ENCODE peak calls at places on chromosomes 5 and 9, in six cellular contexts. J is NCI-H774; K is upper lobe of right lung; D is A172; F is CD4-positive, CD25-positive, alpha-beta regulatory T cell; U is adipocyte. S is an unnamed sample.

GRCh38 chr9:108363321-108363720 is 492.5 kb downstream of the ACTL7B start:
- DNase-seq in D (no peak), J (peak), K (no peak), F (no peak), U (no peak), S (no peak)

GRCh38 chr9:100322954-100323536 is 29.7 kb downstream of the TEX10 start:
- DNase-seq in K (no peak), U (peak), J (peak), F (peak), D (peak), S (peak)

GRCh38 chr9:98057095-98057799 is 715 bp downstream of the NANS start:
- DNase-seq in K (no peak), F (peak), U (no peak), J (no peak), D (no peak), S (peak)

GRCh38 chr9:72041775-72042194 is 18.6 kb downstream of the C9orf57 start:
- DNase-seq in U (peak), D (peak), F (no peak), J (peak), K (peak), S (no peak)

GRCh38 chr5:142322747-142323479 is 1.9 kb downstream of the SPRY4 start:
- DNase-seq in U (peak), J (no peak), F (no peak), D (no peak), K (no peak), S (no peak)

GRCh38 chr5:67308988-67309688 is 112.5 kb upstream of the CD180 start:
- DNase-seq in D (no peak), U (no peak), J (no peak), K (no peak), F (no peak), S (no peak)

GRCh38 chr9:91857291-91857781 is 92.7 kb downstream of the ROR2 start:
- DNase-seq in F (no peak), U (no peak), J (no peak), D (no peak), K (no peak), S (no peak)

GRCh38 chr5:307306-307705 is 14.2 kb upstream of the AHRR start:
- DNase-seq in U (no peak), F (no peak), D (no peak), K (peak), J (no peak), S (no peak)

GRCh38 chr5:102296229-102296817 is at the start of gene SLCO4C1:
- DNase-seq in D (no peak), U (peak), J (peak), K (peak), F (peak), S (peak)

GRCh38 chr5:67287795-67288194 is 91.2 kb upstream of the CD180 start:
- DNase-seq in D (peak), F (no peak), K (no peak), U (peak), J (no peak), S (peak)

GRCh38 chr9:100474082-100474949 is 1.4 kb downstream of the TMEFF1 start:
- DNase-seq in D (no peak), F (no peak), U (no peak), J (no peak), K (no peak), S (no peak)

GRCh38 chr9:35664531-35665470 is at the start of gene ARHGEF39:
- DNase-seq in U (peak), J (peak), K (peak), F (peak), D (peak), S (peak)

GRCh38 chr5:118653926-118654325 is 334.4 kb downstream of the DTWD2 start:
- DNase-seq in U (no peak), F (no peak), J (no peak), D (no peak), K (no peak), S (no peak)

GRCh38 chr5:32322882-32323281 is 10.1 kb upstream of the MTMR12 start:
- DNase-seq in F (no peak), K (no peak), J (no peak), U (no peak), D (no peak), S (no peak)

GRCh38 chr5:138457532-138458275 is 7.6 kb upstream of the EGR1 start:
- DNase-seq in J (no peak), F (no peak), U (no peak), K (peak), D (no peak), S (no peak)

GRCh38 chr9:90987566-90987965 is 185.9 kb downstream of the SYK start:
- DNase-seq in D (peak), U (no peak), J (no peak), K (no peak), F (no peak), S (no peak)

GRCh38 chr5:17185349-17185748 is 32.1 kb upstream of the BASP1 start:
- DNase-seq in U (no peak), J (no peak), F (no peak), D (no peak), K (no peak), S (no peak)

GRCh38 chr5:127400524-127400923 is 109.9 kb downstream of the MEGF10 start:
- DNase-seq in K (no peak), D (no peak), U (no peak), J (no peak), F (no peak), S (no peak)

GRCh38 chr5:129377504-129377903 is 82.6 kb upstream of the ADAMTS19 start:
- DNase-seq in D (no peak), U (no peak), J (peak), F (no peak), K (no peak), S (no peak)

GRCh38 chr9:98101868-98102273 is 17.2 kb downstream of the TRIM14 start:
- DNase-seq in F (peak), K (peak), U (no peak), D (no peak), J (peak), S (no peak)

GRCh38 chr9:33690156-33690908 is 105.0 kb upstream of the PRSS3 start:
- DNase-seq in U (no peak), D (no peak), J (no peak), K (no peak), F (no peak), S (no peak)

GRCh38 chr9:11457809-11458785 is 845.3 kb upstream of the PTPRD start:
- DNase-seq in F (no peak), U (no peak), K (no peak), J (peak), D (peak), S (no peak)

GRCh38 chr5:168701641-168702040 is 122.5 kb upstream of the PANK3 start:
- DNase-seq in D (no peak), U (no peak), F (no peak), K (no peak), J (no peak), S (no peak)

GRCh38 chr9:133877327-133877726 is 114.8 kb downstream of the VAV2 start:
- DNase-seq in K (no peak), U (no peak), J (no peak), D (no peak), F (no peak), S (no peak)

GRCh38 chr9:121472361-121472910 is 27.2 kb downstream of the GGTA1 start:
- DNase-seq in U (no peak), J (no peak), K (no peak), F (no peak), D (no peak), S (no peak)

GRCh38 chr5:6547498-6547897 is 85.3 kb downstream of the NSUN2 start:
- DNase-seq in J (no peak), U (no peak), D (no peak), F (no peak), K (no peak), S (no peak)

GRCh38 chr5:176355400-176356178 is 6.0 kb downstream of the KIAA1191 start:
- DNase-seq in D (no peak), K (no peak), J (no peak), F (no peak), U (no peak), S (no peak)

GRCh38 chr5:6468104-6468503 is 19.4 kb downstream of the UBE2QL1 start:
- DNase-seq in U (no peak), F (no peak), J (no peak), D (no peak), K (no peak), S (no peak)

GRCh38 chr5:170100051-170100943 is 5.4 kb upstream of the FOXI1 start:
- DNase-seq in K (no peak), F (peak), J (peak), U (peak), D (peak), S (peak)

GRCh38 chr9:109493648-109494047 is 4.5 kb downstream of the PTPN3 start:
- DNase-seq in K (no peak), F (no peak), D (no peak), U (no peak), J (no peak), S (no peak)

GRCh38 chr5:176364765-176365662 is at the start of gene ARL10:
- DNase-seq in K (peak), F (peak), D (no peak), U (peak), J (no peak), S (no peak)

GRCh38 chr5:166509085-166509484 is 1782.4 kb upstream of the WWC1 start:
- DNase-seq in J (no peak), K (no peak), U (peak), F (no peak), D (peak), S (no peak)

GRCh38 chr9:5516453-5517220 is 6.3 kb downstream of the PDCD1LG2 start:
- DNase-seq in D (no peak), K (no peak), J (no peak), U (no peak), F (no peak), S (no peak)

S was measured in kidney glomerular epithelial cell.